ENCODE peak calls at places on chromosomes 4 and X, in five cellular contexts. T is tibial artery, C is AG10803, R is right atrium auricular region, D is upper lobe of left lung. Y is an unnamed sample.

GRCh38 chr4:6333301-6334202 is 63.9 kb downstream of the WFS1 start:
- DNase-seq in C (no peak), D (no peak), R (no peak), T (no peak), Y (no peak)

GRCh38 chrX:149845385-149845784 is 35.6 kb upstream of the MAGEA8 start:
- DNase-seq in R (no peak), C (no peak), D (no peak), T (no peak), Y (no peak)

GRCh38 chrX:13732246-13733067 is 2.0 kb downstream of the TRAPPC2 start:
- DNase-seq in C (peak), R (no peak), T (no peak), D (no peak), Y (no peak)

GRCh38 chr4:25513814-25514213 is 136.8 kb downstream of the ANAPC4 start:
- DNase-seq in D (peak), C (no peak), T (no peak), R (no peak), Y (no peak)

GRCh38 chr4:139214039-139214534 is 37.1 kb upstream of the ELF2 start:
- DNase-seq in D (peak), T (no peak), C (no peak), R (no peak), Y (no peak)

GRCh38 chr4:146916479-146917076 is 29.1 kb downstream of the TTC29 start:
- DNase-seq in R (no peak), D (no peak), T (no peak), C (peak), Y (peak)

GRCh38 chr4:48370260-48371134 is 29.2 kb downstream of the SLAIN2 start:
- DNase-seq in R (no peak), C (no peak), T (no peak), D (no peak), Y (no peak)

GRCh38 chr4:110840221-110840654 is 217.4 kb upstream of the PITX2 start:
- DNase-seq in T (no peak), C (peak), R (no peak), D (no peak), Y (peak)

GRCh38 chrX:11461181-11462001 is 168.2 kb downstream of the AMELX start:
- DNase-seq in T (no peak), R (no peak), C (peak), D (no peak), Y (peak)

GRCh38 chrX:103941201-103941975 is 21.0 kb upstream of the TMSB15B start:
- DNase-seq in D (no peak), C (peak), T (no peak), R (no peak), Y (peak)

GRCh38 chr4:154958621-154959358 is 177.7 kb downstream of the RBM46 start:
- DNase-seq in C (no peak), R (no peak), D (no peak), T (peak), Y (no peak)

GRCh38 chrX:103554687-103555417 is 30.5 kb upstream of the TCEAL4 start:
- DNase-seq in C (peak), D (peak), R (no peak), T (no peak), Y (no peak)

GRCh38 chrX:109270580-109271484 is 211.1 kb downstream of the GUCY2F start:
- DNase-seq in R (no peak), D (no peak), C (no peak), T (no peak), Y (no peak)

GRCh38 chrX:130669233-130669632 is 233.8 kb downstream of the ENOX2 start:
- DNase-seq in D (no peak), C (peak), R (no peak), T (no peak), Y (peak)

GRCh38 chrX:49066690-49067089 is 7.1 kb downstream of the PRAF2 start:
- DNase-seq in T (no peak), D (no peak), C (no peak), R (no peak), Y (no peak)

GRCh38 chr4:2793578-2793919 is 664 bp downstream of the SH3BP2 start:
- DNase-seq in T (peak), R (no peak), C (peak), D (peak), Y (peak)

GRCh38 chr4:76489799-76490176 is 54.8 kb downstream of the SHROOM3 start:
- DNase-seq in D (no peak), R (no peak), C (no peak), T (no peak), Y (no peak)

GRCh38 chr4:94532016-94532789 is 80.5 kb downstream of the PDLIM5 start:
- DNase-seq in R (no peak), D (no peak), C (peak), T (no peak), Y (peak)

GRCh38 chrX:95248386-95248785 is 1436.3 kb upstream of the DIAPH2 start:
- DNase-seq in R (no peak), C (no peak), D (no peak), T (no peak), Y (no peak)

GRCh38 chrX:81729269-81729777 is 527.4 kb downstream of the SH3BGRL start:
- DNase-seq in C (no peak), D (no peak), T (no peak), R (no peak), Y (no peak)

GRCh38 chrX:19440713-19441112 is 74.6 kb downstream of the MAP3K15 start:
- DNase-seq in D (peak), R (no peak), T (no peak), C (peak), Y (peak)

GRCh38 chr4:184804621-184805020 is 21.1 kb downstream of the ACSL1 start:
- DNase-seq in C (no peak), T (no peak), D (no peak), R (peak), Y (no peak)

GRCh38 chr4:7960790-7961655 is 21.4 kb upstream of the AFAP1 start:
- DNase-seq in D (peak), R (no peak), C (peak), T (no peak), Y (peak)

GRCh38 chr4:126451237-126451885 is 1136.6 kb downstream of the FAT4 start:
- DNase-seq in R (no peak), C (peak), T (no peak), D (no peak), Y (peak)

GRCh38 chr4:145132521-145133098 is 34.5 kb downstream of the ABCE1 start:
- DNase-seq in T (no peak), D (no peak), R (no peak), C (peak), Y (no peak)

GRCh38 chrX:35617836-35618235 is 180.3 kb upstream of the MAGEB16 start:
- DNase-seq in R (no peak), D (no peak), C (no peak), T (no peak), Y (no peak)

GRCh38 chr4:24778427-24779225 is 16.7 kb upstream of the SOD3 start:
- DNase-seq in T (peak), C (peak), R (peak), D (no peak), Y (peak)

GRCh38 chrX:110156167-110156754 is 153.3 kb downstream of the TMEM164 start:
- DNase-seq in R (no peak), T (no peak), C (peak), D (no peak), Y (no peak)

GRCh38 chrX:150363561-150364346 is 637 bp downstream of the MAMLD1 start:
- DNase-seq in R (no peak), D (no peak), C (peak), T (peak), Y (peak)

GRCh38 chrX:101507372-101507771 is 22.1 kb downstream of the ARMCX4 start:
- DNase-seq in C (no peak), R (no peak), D (no peak), T (no peak), Y (no peak)

GRCh38 chrX:17944833-17945497 is 83.9 kb upstream of the RAI2 start:
- DNase-seq in C (peak), T (no peak), R (no peak), D (no peak), Y (no peak)

GRCh38 chrX:11664211-11664888 is 1.4 kb downstream of the ARHGAP6 start:
- DNase-seq in C (no peak), D (no peak), T (no peak), R (no peak), Y (no peak)

GRCh38 chr4:158729716-158730559 is 6.7 kb upstream of the PPID start:
- DNase-seq in T (peak), D (peak), C (peak), R (peak), Y (peak)

GRCh38 chrX:10722804-10723364 is 102.5 kb upstream of the MID1 start:
- DNase-seq in C (peak), T (peak), R (peak), D (peak), Y (peak)

GRCh38 chrX:72126048-72126415 is 5.7 kb downstream of the RTL5 start:
- DNase-seq in D (peak), T (no peak), R (no peak), C (no peak), Y (peak)

GRCh38 chr4:82431026-82431745 is 796 bp downstream of the ENOPH1 start:
- DNase-seq in R (no peak), T (peak), C (peak), D (peak), Y (peak)

GRCh38 chr4:41285202-41285876 is 28.6 kb downstream of the UCHL1 start:
- DNase-seq in T (no peak), C (no peak), D (no peak), R (no peak), Y (no peak)

GRCh38 chr4:65670331-65671031 is at the start of gene EPHA5:
- DNase-seq in R (peak), C (peak), D (peak), T (peak), Y (peak)
- H3K4me3 ChIP-seq in R (peak), C (peak), D (peak), T (peak), Y (peak)

GRCh38 chrX:123171781-123172180 is 12.3 kb upstream of the GRIA3 start:
- DNase-seq in T (no peak), C (peak), D (no peak), R (no peak), Y (peak)

GRCh38 chrX:123172874-123173273 is 11.2 kb upstream of the GRIA3 start:
- DNase-seq in T (no peak), D (no peak), R (no peak), C (no peak), Y (no peak)

GRCh38 chrX:123169247-123169901 is 14.7 kb upstream of the GRIA3 start:
- DNase-seq in T (no peak), R (no peak), D (no peak), C (no peak), Y (peak)

DNA sequence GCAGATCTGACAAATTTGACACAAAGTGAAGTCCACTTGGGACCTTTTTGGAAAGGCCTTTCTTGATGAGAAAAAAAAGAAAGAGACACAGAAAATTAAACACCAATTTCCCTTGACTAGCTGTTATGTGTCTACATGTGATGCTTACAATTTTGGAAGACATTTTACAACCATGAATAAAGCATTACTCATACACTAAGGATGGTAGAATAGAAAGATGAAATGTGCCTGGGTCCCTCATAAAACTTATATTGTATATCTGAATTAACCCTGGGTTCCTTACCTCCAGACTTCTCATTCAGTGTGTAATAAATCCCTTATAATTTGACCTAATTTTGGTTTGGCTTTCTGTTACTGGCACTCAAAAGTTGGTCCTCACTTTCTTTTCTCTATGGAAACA is 16.5 kb upstream of the GRIA3 start:
- DNase-seq in R (no peak), C (no peak), T (no peak), D (no peak), Y (peak)
- TF ChIP-seq CTCF in R (no peak), C (no peak), T (no peak), D (no peak), Y (no peak)

DNA sequence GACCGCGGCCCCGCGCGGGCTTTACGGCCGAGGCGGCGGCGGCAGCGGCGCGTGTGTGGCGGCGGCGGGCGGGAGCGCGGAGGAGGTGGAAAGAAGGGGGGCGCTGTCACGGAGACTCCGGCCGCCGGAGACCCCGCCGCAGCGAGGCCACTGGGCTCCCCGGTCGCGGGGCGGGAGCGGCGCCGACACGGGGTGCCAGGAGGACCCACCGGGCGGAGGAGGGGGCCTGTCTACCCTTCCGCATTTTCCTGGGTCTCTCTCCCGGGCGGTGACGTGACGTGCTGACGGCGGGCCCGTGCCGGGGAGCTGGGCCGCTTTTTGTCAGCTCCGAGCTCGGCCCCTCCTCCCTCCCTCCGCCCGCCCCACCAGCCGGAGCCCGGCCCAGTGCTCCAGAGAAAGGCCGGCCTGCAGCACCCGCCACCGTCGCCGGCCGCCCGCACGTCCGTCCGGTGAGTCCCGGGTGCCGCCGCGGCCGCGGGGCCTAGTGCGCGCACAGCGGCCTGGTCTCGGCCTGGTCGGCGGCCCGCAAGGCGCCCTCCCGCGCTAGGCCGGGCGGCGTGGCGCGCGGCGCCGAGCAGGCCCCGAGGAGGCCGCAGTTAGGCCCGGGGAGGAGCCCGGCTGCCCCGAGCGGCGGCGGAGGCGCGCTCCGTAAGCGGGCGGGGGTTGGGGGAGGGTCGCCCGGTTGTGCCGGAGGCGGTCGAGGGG is at the start of gene ZFX:
- DNase-seq in D (peak), C (peak), R (peak), T (peak), Y (peak)
- H3K4me3 ChIP-seq in D (peak), C (peak), R (peak), T (peak), Y (peak)

DNA sequence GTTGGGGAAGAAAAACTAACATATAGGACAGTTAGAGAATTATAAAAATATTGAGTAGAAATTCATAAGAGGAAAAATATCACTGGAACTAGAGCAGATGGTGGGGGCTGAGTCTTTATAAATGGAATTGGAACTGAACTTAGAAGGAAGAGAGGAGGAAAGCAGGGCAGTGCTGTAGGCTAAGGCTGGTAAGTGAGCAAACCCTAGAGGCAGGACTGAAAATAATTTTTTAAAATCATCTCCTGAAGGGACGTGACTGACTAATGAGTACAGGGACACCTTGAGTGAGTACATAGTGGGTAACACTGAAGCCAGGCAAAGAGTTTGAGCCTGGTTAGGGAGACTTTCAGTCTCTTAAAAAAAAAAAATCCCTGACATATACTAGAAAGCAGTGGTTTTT is 63.3 kb downstream of the GALNT7 start:
- DNase-seq in D (no peak), C (peak), T (no peak), R (no peak), Y (no peak)
- TF ChIP-seq CTCF in D (peak), C (peak), T (peak), R (no peak), Y (no peak)

GRCh38 chrX:51496501-51497291 is at the start of gene NUDT11:
- DNase-seq in T (peak), R (no peak), C (peak), D (peak), Y (peak)
- H3K4me3 ChIP-seq in T (peak), R (peak), C (peak), D (peak), Y (peak)

GRCh38 chrX:118627084-118627758 is 100.2 kb upstream of the IL13RA1 start:
- DNase-seq in D (no peak), R (no peak), C (no peak), T (no peak), Y (peak)
- TF ChIP-seq CTCF in D (no peak), R (no peak), C (peak), T (no peak), Y (peak)

DNA sequence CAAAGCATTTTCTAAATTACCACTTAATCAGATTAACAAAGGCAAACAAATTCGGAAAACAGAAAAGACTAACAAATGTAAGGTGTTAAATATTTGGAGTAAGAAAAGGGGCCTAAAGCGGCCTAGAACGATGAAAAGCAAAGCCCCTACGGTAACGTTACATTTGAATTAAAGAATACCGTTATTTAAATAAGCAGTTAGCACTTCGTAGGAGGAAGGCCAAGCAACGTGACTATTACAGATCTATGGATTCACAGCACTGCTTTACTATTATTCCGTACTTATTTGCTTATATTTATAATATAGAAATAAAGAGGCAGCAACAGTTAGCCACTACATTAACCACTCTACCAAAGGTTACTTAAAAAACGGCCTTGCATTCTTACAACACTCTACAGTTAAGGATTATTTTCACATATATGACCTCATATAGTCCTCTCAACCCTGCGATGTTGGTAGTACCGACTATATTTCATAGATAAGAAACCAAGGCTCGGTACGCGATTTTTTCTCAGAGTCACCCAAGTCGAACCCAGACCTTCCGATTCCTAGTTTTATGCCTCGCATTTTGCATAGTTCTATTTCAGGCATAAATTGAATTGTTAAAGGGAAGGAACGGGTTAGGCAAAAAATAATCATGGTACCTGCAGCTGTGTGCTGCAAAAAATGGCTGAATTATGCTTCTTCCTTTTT is 2.9 kb downstream of the KLHL15 start:
- DNase-seq in C (no peak), D (no peak), R (no peak), T (no peak), Y (no peak)
- H3K4me3 ChIP-seq in C (peak), D (peak), R (peak), T (peak), Y (peak)

GRCh38 chrX:133090410-133090809 is 6.5 kb downstream of the USP26 start:
- DNase-seq in C (no peak), R (no peak), T (no peak), D (no peak), Y (no peak)

GRCh38 chrX:133085785-133086184 is 11.1 kb downstream of the USP26 start:
- DNase-seq in D (peak), R (no peak), C (no peak), T (no peak), Y (no peak)

GRCh38 chrX:133094098-133094731 is 2.7 kb downstream of the USP26 start:
- DNase-seq in T (no peak), C (no peak), D (no peak), R (no peak), Y (no peak)

GRCh38 chrX:133083899-133084298 is 13.0 kb downstream of the USP26 start:
- DNase-seq in R (no peak), C (no peak), D (no peak), T (no peak), Y (no peak)

DNA sequence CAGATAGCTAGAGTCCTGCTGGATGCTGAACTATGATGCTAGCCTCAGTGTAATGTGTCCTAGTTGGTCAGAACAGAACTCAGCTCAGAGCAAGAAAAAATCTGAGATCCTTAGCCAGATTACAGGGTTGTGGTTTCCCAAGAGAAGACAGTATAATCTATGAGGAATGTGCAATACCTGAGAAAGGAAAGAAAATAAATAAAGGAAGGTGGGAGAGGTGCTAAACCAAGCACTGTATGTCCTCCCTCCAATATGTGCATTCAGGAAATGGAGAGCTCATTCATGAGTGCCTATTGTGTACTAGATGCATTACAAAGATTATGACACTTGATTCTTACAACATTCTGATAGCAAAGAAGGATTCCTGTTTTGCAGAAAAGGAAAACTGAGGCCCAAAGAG is 7.5 kb downstream of the USP26 start:
- DNase-seq in C (no peak), R (no peak), T (no peak), D (no peak), Y (no peak)
- TF ChIP-seq CTCF in C (no peak), R (no peak), T (no peak), D (no peak), Y (no peak)